ENCODE peak calls at places on chromosomes 6 and 20, in five cellular contexts. B is GM23338, A is colonic mucosa, X is breast epithelium, T is IMR-90. U is an unnamed sample.

GRCh38 chr20:1674990-1675389 is 17.4 kb upstream of the SIRPG start:
- DNase-seq in B (no peak), A (no peak), X (no peak), T (no peak), U (no peak)

GRCh38 chr20:48823476-48823875 is 4.3 kb downstream of the PREX1 start:
- DNase-seq in B (no peak), A (no peak), X (no peak), T (no peak), U (no peak)

GRCh38 chr20:59144179-59144830 is 19.3 kb upstream of the ZNF831 start:
- DNase-seq in B (no peak), A (no peak), X (no peak), T (no peak), U (no peak)

GRCh38 chr6:159461998-159462397 is 231.0 kb downstream of the SOD2 start:
- DNase-seq in B (no peak), A (no peak), X (no peak), T (no peak), U (no peak)

GRCh38 chr20:56572178-56572577 is 39.1 kb downstream of the FAM209B start:
- DNase-seq in B (no peak), A (no peak), X (no peak), T (no peak), U (no peak)

GRCh38 chr6:16179970-16180431 is 51.1 kb downstream of the MYLIP start:
- DNase-seq in B (no peak), A (no peak), X (no peak), T (no peak), U (no peak)

GRCh38 chr6:169536446-169537170 is 165.2 kb downstream of the WDR27 start:
- DNase-seq in B (no peak), A (no peak), X (no peak), T (peak), U (no peak)

GRCh38 chr6:22327881-22328280 is 31.0 kb upstream of the PRL start:
- DNase-seq in B (no peak), A (no peak), X (no peak), T (no peak), U (no peak)

GRCh38 chr6:158568549-158568948 is 8.7 kb downstream of the TMEM181 start:
- DNase-seq in B (no peak), A (no peak), X (peak), T (no peak), U (no peak)

GRCh38 chr20:62774762-62775161 is 21.5 kb upstream of the MRGBP start:
- DNase-seq in B (no peak), A (no peak), X (no peak), T (no peak), U (no peak)

GRCh38 chr20:54044156-54044555 is 26.2 kb downstream of the BCAS1 start:
- DNase-seq in B (no peak), A (no peak), X (no peak), T (peak), U (no peak)

GRCh38 chr6:85362652-85363310 is 87.1 kb upstream of the NT5E start:
- DNase-seq in B (no peak), A (no peak), X (no peak), T (peak), U (no peak)

GRCh38 chr6:47859132-47859531 is 77.3 kb downstream of the OPN5 start:
- DNase-seq in B (no peak), A (no peak), X (no peak), T (no peak), U (no peak)

GRCh38 chr6:106757722-106758467 is 128.5 kb downstream of the QRSL1 start:
- DNase-seq in B (no peak), A (no peak), X (no peak), T (no peak), U (no peak)

GRCh38 chr20:18414140-18414539 is 52.7 kb downstream of the DZANK1 start:
- DNase-seq in B (no peak), A (no peak), X (no peak), T (no peak), U (no peak)

GRCh38 chr20:1150218-1150617 is 31.8 kb downstream of the PSMF1 start:
- DNase-seq in B (no peak), A (no peak), X (no peak), T (peak), U (no peak)

GRCh38 chr6:12749531-12750379 is 33.2 kb downstream of the PHACTR1 start:
- DNase-seq in B (peak), A (no peak), X (peak), T (no peak), U (no peak)

GRCh38 chr6:165049362-165049761 is 260.0 kb downstream of the C6orf118 start:
- DNase-seq in B (peak), A (no peak), X (no peak), T (no peak), U (no peak)

GRCh38 chr6:11770546-11771466 is 7.8 kb downstream of the ADTRP start:
- DNase-seq in B (peak), A (peak), X (peak), T (peak), U (peak)

GRCh38 chr20:58340853-58341252 is 31.3 kb downstream of the RAB22A start:
- DNase-seq in B (no peak), A (no peak), X (no peak), T (peak), U (no peak)

GRCh38 chr6:25179051-25179778 is 100.0 kb upstream of the CARMIL1 start:
- DNase-seq in B (no peak), A (no peak), X (no peak), T (peak), U (no peak)

GRCh38 chr6:136351518-136352106 is 62.0 kb upstream of the BCLAF1 start:
- DNase-seq in B (peak), A (no peak), X (no peak), T (no peak), U (no peak)

GRCh38 chr6:16493112-16493511 is 254.7 kb downstream of the GMPR start:
- DNase-seq in B (no peak), A (no peak), X (no peak), T (no peak), U (no peak)

GRCh38 chr6:41280658-41281057 is 5.8 kb downstream of the TREM1 start:
- DNase-seq in B (no peak), A (no peak), X (no peak), T (no peak), U (no peak)

GRCh38 chr20:6519556-6519955 is 247.9 kb upstream of the BMP2 start:
- DNase-seq in B (no peak), A (no peak), X (no peak), T (peak), U (no peak)

GRCh38 chr20:14193443-14193842 is 144.0 kb downstream of the FLRT3 start:
- DNase-seq in B (peak), A (no peak), X (no peak), T (no peak), U (no peak)

GRCh38 chr6:80332013-80332412 is 225.5 kb downstream of the BCKDHB start:
- DNase-seq in B (no peak), A (no peak), X (no peak), T (no peak), U (no peak)

GRCh38 chr6:33702345-33702977 is 9.0 kb downstream of the UQCC2 start:
- DNase-seq in B (peak), A (no peak), X (no peak), T (peak), U (no peak)

GRCh38 chr6:129490551-129491245 is 219.3 kb downstream of the ARHGAP18 start:
- DNase-seq in B (peak), A (peak), X (no peak), T (peak), U (no peak)

GRCh38 chr6:137589067-137589848 is 95.1 kb upstream of the OLIG3 start:
- DNase-seq in B (peak), A (peak), X (no peak), T (peak), U (no peak)

GRCh38 chr20:4041748-4042411 is 26.5 kb upstream of the RNF24 start:
- DNase-seq in B (no peak), A (peak), X (peak), T (peak), U (no peak)

GRCh38 chr6:111414373-111414772 is 68.6 kb downstream of the REV3L start:
- DNase-seq in B (no peak), A (no peak), X (no peak), T (no peak), U (no peak)

GRCh38 chr20:6588296-6588695 is 179.2 kb upstream of the BMP2 start:
- DNase-seq in B (no peak), A (peak), X (no peak), T (peak), U (no peak)

GRCh38 chr6:110484321-110484720 is 7.9 kb upstream of the SLC22A16 start:
- DNase-seq in B (no peak), A (no peak), X (no peak), T (no peak), U (no peak)

GRCh38 chr6:1062786-1063545 is 248.9 kb upstream of the FOXQ1 start:
- DNase-seq in B (peak), A (no peak), X (no peak), T (peak), U (no peak)

GRCh38 chr6:45956663-45957062 is 59.0 kb downstream of the CLIC5 start:
- DNase-seq in B (no peak), A (no peak), X (no peak), T (no peak), U (no peak)

GRCh38 chr6:170224694-170225660 is 65.9 kb downstream of the DLL1 start:
- DNase-seq in B (no peak), A (no peak), X (peak), T (peak), U (no peak)

DNA sequence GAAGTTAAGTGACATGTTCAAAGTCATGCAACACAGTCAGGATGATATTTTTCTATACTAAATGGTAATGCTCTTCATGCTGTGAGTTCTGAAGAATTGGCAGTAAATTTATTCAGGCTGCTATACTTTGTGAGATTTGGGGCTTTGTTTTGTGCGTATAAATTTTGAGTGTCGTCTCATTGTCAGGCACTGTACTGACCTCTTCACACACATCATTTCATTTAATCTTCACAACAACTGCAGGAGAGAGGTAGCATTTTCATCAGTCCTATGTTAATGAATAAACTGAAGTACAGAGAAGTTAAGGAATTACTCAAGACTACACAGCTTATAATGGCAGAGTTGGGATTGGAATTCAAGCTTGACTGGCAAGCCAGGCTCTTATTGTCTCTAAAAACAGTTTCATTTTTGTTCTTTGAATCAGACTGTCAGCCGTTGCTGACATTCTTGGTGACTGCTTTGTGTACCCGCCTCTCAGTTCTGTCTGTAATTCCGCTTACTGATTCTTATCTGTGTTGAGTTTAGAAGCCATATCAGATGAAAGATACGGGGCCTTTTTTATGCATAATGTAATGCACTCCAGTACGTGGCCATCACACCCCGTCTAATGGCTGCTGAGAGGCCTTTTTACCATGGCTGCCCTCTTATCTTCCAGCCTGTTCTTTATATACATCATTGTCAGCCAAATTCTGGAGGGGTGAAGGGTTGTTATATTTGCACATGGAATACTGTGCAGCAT is 274.9 kb downstream of the UTRN start:
- DNase-seq in B (no peak), A (no peak), X (no peak), T (peak), U (no peak)
- H3K27ac ChIP-seq in B (no peak), A (no peak), X (no peak), T (no peak), U (no peak)

GRCh38 chr20:45796336-45797070 is 4.7 kb downstream of the DNTTIP1 start:
- DNase-seq in B (no peak), A (no peak), X (no peak), T (no peak), U (no peak)

GRCh38 chr20:45792513-45793118 is 862 bp downstream of the DNTTIP1 start:
- DNase-seq in B (no peak), A (no peak), X (no peak), T (no peak), U (no peak)

GRCh38 chr20:45788351-45788750 is 3.3 kb downstream of the WFDC3 start:
- DNase-seq in B (no peak), A (no peak), X (no peak), T (no peak), U (no peak)

DNA sequence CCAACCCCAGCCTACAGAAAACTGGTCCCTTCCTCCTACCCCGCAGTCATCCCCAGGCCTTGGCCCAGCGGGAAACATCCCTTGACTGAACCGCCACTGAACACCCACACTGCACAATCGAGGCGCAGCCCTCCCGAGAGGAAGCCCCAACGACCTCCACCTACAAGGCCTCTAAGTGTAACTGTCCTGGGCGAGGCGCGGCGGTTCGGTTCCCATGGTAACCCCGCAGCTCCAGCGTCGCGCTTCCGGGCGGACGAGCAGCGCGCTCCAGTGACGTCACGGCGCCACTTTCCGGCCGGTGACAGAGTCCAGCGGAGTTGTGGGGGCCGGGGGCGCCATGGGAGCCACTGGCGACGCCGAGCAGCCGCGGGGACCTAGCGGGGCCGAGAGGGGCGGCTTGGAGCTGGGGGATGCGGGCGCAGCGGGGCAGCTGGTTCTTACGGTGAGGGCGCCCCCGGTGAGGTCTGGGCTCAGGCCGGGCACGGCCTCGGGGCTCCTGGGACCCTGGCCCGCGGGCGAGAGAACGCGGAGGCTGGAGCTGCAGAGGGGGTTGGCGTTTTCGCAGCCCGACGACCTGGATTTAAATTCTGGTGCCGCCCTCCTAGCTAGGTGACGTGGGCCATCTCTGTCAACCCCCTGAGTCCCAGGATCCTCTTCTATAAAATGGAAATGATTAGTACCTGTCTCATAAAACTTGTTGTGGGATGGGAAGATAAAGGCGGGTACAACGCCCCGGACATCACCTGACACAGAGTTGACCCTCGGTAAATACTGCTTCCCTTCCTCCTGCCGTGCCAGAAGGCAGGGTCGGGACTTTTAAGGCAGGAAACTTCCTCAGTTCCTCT is at the start of the genes DNTTIP1 and WFDC3:
- DNase-seq in B (peak), A (peak), X (peak), T (peak), U (peak)
- H3K27ac ChIP-seq in B (no peak), A (peak), X (peak), T (peak), U (peak)

GRCh38 chr6:6699741-6700367 is 111.3 kb downstream of the LY86 start:
- DNase-seq in B (peak), A (peak), X (peak), T (peak), U (peak)
- H3K27ac ChIP-seq in B (no peak), A (peak), X (peak), T (no peak), U (no peak)

GRCh38 chr20:63979221-63979548 is 257 bp downstream of the SAMD10 start:
- DNase-seq in B (no peak), A (no peak), X (no peak), T (no peak), U (no peak)
- H3K27ac ChIP-seq in B (no peak), A (peak), X (peak), T (no peak), U (no peak)

GRCh38 chr6:151263967-151264366 is 24.2 kb downstream of the AKAP12 start:
- DNase-seq in B (peak), A (no peak), X (no peak), T (no peak), U (no peak)

GRCh38 chr6:151265282-151265681 is 25.5 kb downstream of the AKAP12 start:
- DNase-seq in B (no peak), A (no peak), X (no peak), T (no peak), U (no peak)

GRCh38 chr6:151275121-151275520 is 35.4 kb downstream of the AKAP12 start:
- DNase-seq in B (peak), A (no peak), X (no peak), T (no peak), U (no peak)

DNA sequence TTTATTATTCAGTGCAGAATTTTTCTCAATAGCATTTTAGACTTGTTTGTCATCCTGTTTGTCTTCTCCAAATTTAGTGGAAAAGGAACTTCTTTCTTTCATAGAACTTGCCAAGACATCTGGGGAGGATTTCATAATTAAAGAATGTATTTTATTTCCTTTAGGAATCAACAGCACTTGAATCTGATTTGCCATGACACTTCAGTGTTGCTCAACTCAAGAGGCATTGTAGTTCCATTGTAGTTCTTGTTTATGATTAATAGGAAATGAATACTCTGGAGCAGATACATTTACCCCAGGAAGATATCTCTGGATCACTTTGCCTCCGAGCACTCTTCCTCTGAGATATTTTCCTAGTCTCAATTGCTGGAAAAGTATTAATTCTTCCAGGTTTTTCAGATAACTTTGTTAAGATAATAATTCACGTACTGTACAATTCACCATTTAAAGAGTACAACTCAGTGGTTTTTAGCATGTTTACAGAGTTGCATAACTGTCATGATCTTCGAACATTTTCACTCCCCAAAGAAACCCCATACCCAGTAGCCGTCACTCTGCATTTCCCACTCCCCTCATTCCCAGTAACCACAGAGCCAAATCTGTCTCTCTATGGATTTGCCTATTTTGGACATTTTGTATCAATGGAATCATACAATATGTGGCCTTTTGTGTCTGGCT is 29.7 kb downstream of the AKAP12 start:
- DNase-seq in B (no peak), A (no peak), X (no peak), T (peak), U (no peak)
- H3K27ac ChIP-seq in B (no peak), A (no peak), X (peak), T (no peak), U (no peak)

GRCh38 chr6:81997091-81997926 is 244.8 kb upstream of the TENT5A start:
- DNase-seq in B (no peak), A (no peak), X (no peak), T (peak), U (no peak)
- H3K27ac ChIP-seq in B (no peak), A (no peak), X (peak), T (peak), U (peak)

GRCh38 chr6:142444800-142445405 is 143.1 kb downstream of the ADGRG6 start:
- DNase-seq in B (no peak), A (no peak), X (no peak), T (peak), U (no peak)
- H3K27ac ChIP-seq in B (no peak), A (no peak), X (no peak), T (no peak), U (no peak)

U was measured in thoracic aorta.